ENCODE peak calls at places on chromosomes 5 and 9, in eight cellular contexts. One of them, this sample, is unnamed.

GRCh38 chr5:1003296-1003937 is 5.2 kb upstream of the NKD2 start:
- DNase-seq in IMR-90: no peak
- DNase-seq in iris pigment epithelial cell: peak; percentile 57
- DNase-seq in AML-193: no peak
- DNase-seq in T-helper 2 cell: no peak
- DNase-seq in psoas muscle: no peak
- DNase-seq in suprapubic skin: peak; percentile 77
- DNase-seq in stimulated activated CD4-positive, alpha-beta T cell treated with anti-CD3 and anti-CD28 coated beads, Interleukin-12 subunit alpha, Interleukin-12 subunit beta, amount 100 ng/mL, for 4 hours: no peak
- DNase-seq in this sample: no peak

GRCh38 chr9:101176384-101176783 is 147.9 kb downstream of the PLPPR1 start:
- DNase-seq in IMR-90: no peak
- DNase-seq in iris pigment epithelial cell: no peak
- DNase-seq in AML-193: no peak
- DNase-seq in T-helper 2 cell: no peak
- DNase-seq in psoas muscle: no peak
- DNase-seq in suprapubic skin: no peak
- DNase-seq in stimulated activated CD4-positive, alpha-beta T cell treated with anti-CD3 and anti-CD28 coated beads, Interleukin-12 subunit alpha, Interleukin-12 subunit beta, amount 100 ng/mL, for 4 hours: no peak
- DNase-seq in this sample: peak; percentile 13

GRCh38 chr9:121774715-121775613 is 123.5 kb downstream of the DAB2IP start:
- DNase-seq in IMR-90: no peak
- DNase-seq in iris pigment epithelial cell: no peak
- DNase-seq in AML-193: no peak
- DNase-seq in T-helper 2 cell: no peak
- DNase-seq in psoas muscle: peak; percentile 11
- DNase-seq in suprapubic skin: peak; percentile 74
- DNase-seq in stimulated activated CD4-positive, alpha-beta T cell treated with anti-CD3 and anti-CD28 coated beads, Interleukin-12 subunit alpha, Interleukin-12 subunit beta, amount 100 ng/mL, for 4 hours: no peak
- DNase-seq in this sample: no peak

GRCh38 chr5:107997338-107997979 is 326.7 kb upstream of the EFNA5 start:
- DNase-seq in IMR-90: peak; percentile 59
- DNase-seq in iris pigment epithelial cell: peak; percentile 66
- DNase-seq in AML-193: no peak
- DNase-seq in T-helper 2 cell: no peak
- DNase-seq in psoas muscle: no peak
- DNase-seq in suprapubic skin: no peak
- DNase-seq in stimulated activated CD4-positive, alpha-beta T cell treated with anti-CD3 and anti-CD28 coated beads, Interleukin-12 subunit alpha, Interleukin-12 subunit beta, amount 100 ng/mL, for 4 hours: no peak
- DNase-seq in this sample: peak; percentile 30

GRCh38 chr9:88915916-88916315 is 75.4 kb upstream of the S1PR3 start:
- DNase-seq in IMR-90: no peak
- DNase-seq in iris pigment epithelial cell: no peak
- DNase-seq in AML-193: no peak
- DNase-seq in T-helper 2 cell: no peak
- DNase-seq in psoas muscle: no peak
- DNase-seq in suprapubic skin: no peak
- DNase-seq in stimulated activated CD4-positive, alpha-beta T cell treated with anti-CD3 and anti-CD28 coated beads, Interleukin-12 subunit alpha, Interleukin-12 subunit beta, amount 100 ng/mL, for 4 hours: no peak
- DNase-seq in this sample: no peak

GRCh38 chr5:93311825-93312224 is 269.2 kb downstream of the NR2F1-AS1 start:
- DNase-seq in IMR-90: no peak
- DNase-seq in iris pigment epithelial cell: peak; percentile 22
- DNase-seq in AML-193: no peak
- DNase-seq in T-helper 2 cell: no peak
- DNase-seq in psoas muscle: no peak
- DNase-seq in suprapubic skin: no peak
- DNase-seq in stimulated activated CD4-positive, alpha-beta T cell treated with anti-CD3 and anti-CD28 coated beads, Interleukin-12 subunit alpha, Interleukin-12 subunit beta, amount 100 ng/mL, for 4 hours: no peak
- DNase-seq in this sample: no peak

GRCh38 chr5:84085387-84086041 is 299.2 kb downstream of the EDIL3 start:
- DNase-seq in IMR-90: no peak
- DNase-seq in iris pigment epithelial cell: no peak
- DNase-seq in AML-193: no peak
- DNase-seq in T-helper 2 cell: no peak
- DNase-seq in psoas muscle: no peak
- DNase-seq in suprapubic skin: no peak
- DNase-seq in stimulated activated CD4-positive, alpha-beta T cell treated with anti-CD3 and anti-CD28 coated beads, Interleukin-12 subunit alpha, Interleukin-12 subunit beta, amount 100 ng/mL, for 4 hours: no peak
- DNase-seq in this sample: no peak

GRCh38 chr5:403995-404394 is 39.0 kb upstream of the EXOC3 start:
- DNase-seq in IMR-90: no peak
- DNase-seq in iris pigment epithelial cell: no peak
- DNase-seq in AML-193: no peak
- DNase-seq in T-helper 2 cell: no peak
- DNase-seq in psoas muscle: no peak
- DNase-seq in suprapubic skin: no peak
- DNase-seq in stimulated activated CD4-positive, alpha-beta T cell treated with anti-CD3 and anti-CD28 coated beads, Interleukin-12 subunit alpha, Interleukin-12 subunit beta, amount 100 ng/mL, for 4 hours: no peak
- DNase-seq in this sample: no peak

GRCh38 chr9:114512337-114512874 is 7.1 kb upstream of the WHRN start:
- DNase-seq in IMR-90: no peak
- DNase-seq in iris pigment epithelial cell: no peak
- DNase-seq in AML-193: no peak
- DNase-seq in T-helper 2 cell: no peak
- DNase-seq in psoas muscle: no peak
- DNase-seq in suprapubic skin: no peak
- DNase-seq in stimulated activated CD4-positive, alpha-beta T cell treated with anti-CD3 and anti-CD28 coated beads, Interleukin-12 subunit alpha, Interleukin-12 subunit beta, amount 100 ng/mL, for 4 hours: no peak
- DNase-seq in this sample: no peak

GRCh38 chr5:52624291-52624690 is 163.4 kb upstream of the ITGA1 start:
- DNase-seq in IMR-90: no peak
- DNase-seq in iris pigment epithelial cell: no peak
- DNase-seq in AML-193: no peak
- DNase-seq in T-helper 2 cell: no peak
- DNase-seq in psoas muscle: no peak
- DNase-seq in suprapubic skin: no peak
- DNase-seq in stimulated activated CD4-positive, alpha-beta T cell treated with anti-CD3 and anti-CD28 coated beads, Interleukin-12 subunit alpha, Interleukin-12 subunit beta, amount 100 ng/mL, for 4 hours: no peak
- DNase-seq in this sample: no peak

GRCh38 chr9:128689820-128690683 is 1.0 kb downstream of the SET start:
- DNase-seq in IMR-90: peak; percentile 37
- DNase-seq in iris pigment epithelial cell: peak; percentile 46
- DNase-seq in AML-193: no peak
- DNase-seq in T-helper 2 cell: no peak
- DNase-seq in psoas muscle: no peak
- DNase-seq in suprapubic skin: no peak
- DNase-seq in stimulated activated CD4-positive, alpha-beta T cell treated with anti-CD3 and anti-CD28 coated beads, Interleukin-12 subunit alpha, Interleukin-12 subunit beta, amount 100 ng/mL, for 4 hours: peak; percentile 54
- DNase-seq in this sample: peak; percentile 63

GRCh38 chr5:65800775-65801174 is 78.8 kb downstream of the NLN start:
- DNase-seq in IMR-90: peak; percentile 31
- DNase-seq in iris pigment epithelial cell: no peak
- DNase-seq in AML-193: no peak
- DNase-seq in T-helper 2 cell: no peak
- DNase-seq in psoas muscle: no peak
- DNase-seq in suprapubic skin: no peak
- DNase-seq in stimulated activated CD4-positive, alpha-beta T cell treated with anti-CD3 and anti-CD28 coated beads, Interleukin-12 subunit alpha, Interleukin-12 subunit beta, amount 100 ng/mL, for 4 hours: no peak
- DNase-seq in this sample: no peak

GRCh38 chr9:92970467-92970923 is 23.2 kb downstream of the FGD3 start:
- DNase-seq in IMR-90: peak; percentile 4
- DNase-seq in iris pigment epithelial cell: peak; percentile 28
- DNase-seq in AML-193: no peak
- DNase-seq in T-helper 2 cell: no peak
- DNase-seq in psoas muscle: no peak
- DNase-seq in suprapubic skin: peak; percentile 35
- DNase-seq in stimulated activated CD4-positive, alpha-beta T cell treated with anti-CD3 and anti-CD28 coated beads, Interleukin-12 subunit alpha, Interleukin-12 subunit beta, amount 100 ng/mL, for 4 hours: no peak
- DNase-seq in this sample: peak; percentile 28

GRCh38 chr9:137198051-137198747 is 2.3 kb downstream of the TPRN start:
- DNase-seq in IMR-90: no peak
- DNase-seq in iris pigment epithelial cell: no peak
- DNase-seq in AML-193: no peak
- DNase-seq in T-helper 2 cell: no peak
- DNase-seq in psoas muscle: no peak
- DNase-seq in suprapubic skin: no peak
- DNase-seq in stimulated activated CD4-positive, alpha-beta T cell treated with anti-CD3 and anti-CD28 coated beads, Interleukin-12 subunit alpha, Interleukin-12 subunit beta, amount 100 ng/mL, for 4 hours: no peak
- DNase-seq in this sample: no peak